ENCODE peak calls at places on chromosomes 1 and 21, in eight cellular contexts. B, S, C, J, A, U, R and M are unnamed samples.

GRCh38 chr1:209048961-209049669 is 534.4 kb upstream of the CAMK1G start:
- DNase-seq in B (no peak), S (no peak), C (no peak), J (no peak), A (no peak), U (peak), R (no peak), M (no peak)

GRCh38 chr1:33609739-33610138 is 137.3 kb downstream of the ZSCAN20 start:
- DNase-seq in B (no peak), S (no peak), C (no peak), J (no peak), A (no peak), U (no peak), R (no peak), M (no peak)

GRCh38 chr1:246058478-246058877 is 448.6 kb downstream of the SMYD3 start:
- DNase-seq in B (no peak), S (no peak), C (no peak), J (peak), A (no peak), U (no peak), R (no peak), M (no peak)

GRCh38 chr1:66690666-66691381 is 61.4 kb upstream of the DYNLT5 start:
- DNase-seq in B (no peak), S (no peak), C (no peak), J (no peak), A (no peak), U (no peak), R (no peak), M (no peak)

GRCh38 chr1:53411541-53412152 is 47.6 kb upstream of the DMRTB1 start:
- DNase-seq in B (no peak), S (no peak), C (no peak), J (peak), A (no peak), U (no peak), R (no peak), M (no peak)

GRCh38 chr1:111227875-111228747 is 598 bp downstream of the CHI3L2 start:
- DNase-seq in B (no peak), S (no peak), C (no peak), J (peak), A (no peak), U (peak), R (no peak), M (peak)

GRCh38 chr1:36743286-36744005 is 260.7 kb upstream of the CSF3R start:
- DNase-seq in B (no peak), S (no peak), C (no peak), J (no peak), A (no peak), U (no peak), R (peak), M (no peak)

GRCh38 chr1:93874025-93874651 is 4.9 kb downstream of the DNTTIP2 start:
- DNase-seq in B (no peak), S (no peak), C (no peak), J (peak), A (no peak), U (peak), R (peak), M (no peak)

GRCh38 chr1:234683856-234684632 is 74.1 kb upstream of the IRF2BP2 start:
- DNase-seq in B (no peak), S (peak), C (no peak), J (peak), A (no peak), U (peak), R (no peak), M (peak)

GRCh38 chr1:112143871-112144441 is 154.5 kb upstream of the KCND3 start:
- DNase-seq in B (no peak), S (no peak), C (no peak), J (no peak), A (no peak), U (no peak), R (no peak), M (no peak)

GRCh38 chr1:32010246-32010645 is 3.4 kb upstream of the KHDRBS1 start:
- DNase-seq in B (no peak), S (no peak), C (no peak), J (no peak), A (no peak), U (no peak), R (no peak), M (no peak)

GRCh38 chr1:30823969-30824735 is 66.6 kb upstream of the LAPTM5 start:
- DNase-seq in B (peak), S (peak), C (peak), J (peak), A (peak), U (peak), R (peak), M (peak)

GRCh38 chr21:42566524-42567180 is 53.0 kb downstream of the SLC37A1 start:
- DNase-seq in B (no peak), S (peak), C (no peak), J (no peak), A (no peak), U (no peak), R (no peak), M (peak)

GRCh38 chr1:62384276-62385005 is 52.4 kb upstream of the USP1 start:
- DNase-seq in B (peak), S (no peak), C (no peak), J (peak), A (peak), U (peak), R (no peak), M (no peak)

GRCh38 chr1:51843948-51844347 is 34.6 kb downstream of the NRDC start:
- DNase-seq in B (no peak), S (no peak), C (peak), J (no peak), A (no peak), U (no peak), R (no peak), M (no peak)

GRCh38 chr1:201557572-201557958 is 18.6 kb downstream of the NAV1 start:
- DNase-seq in B (no peak), S (no peak), C (no peak), J (no peak), A (no peak), U (peak), R (no peak), M (no peak)

GRCh38 chr1:172450524-172450885 is 6.6 kb upstream of the PIGC start:
- DNase-seq in B (no peak), S (peak), C (no peak), J (no peak), A (peak), U (no peak), R (no peak), M (no peak)

GRCh38 chr1:39195166-39196111 is 9.1 kb upstream of the MACF1 start:
- DNase-seq in B (no peak), S (no peak), C (no peak), J (peak), A (no peak), U (peak), R (no peak), M (no peak)

GRCh38 chr1:55957233-55957632 is 622.1 kb downstream of the PLPP3 start:
- DNase-seq in B (no peak), S (no peak), C (no peak), J (no peak), A (no peak), U (no peak), R (no peak), M (no peak)